ENCODE peak calls at places on chromosome 20, in four cellular contexts. G is IMR-90, X is neuronal stem cell, N is H9. R is an unnamed sample.

GRCh38 chr20:63125581-63125892 is 90.4 kb downstream of the YTHDF1 start:
- DNase-seq in G (no peak), N (no peak), X (no peak), R (no peak)

GRCh38 chr20:39176457-39176856 is 214.3 kb downstream of the DHX35 start:
- DNase-seq in N (no peak), G (no peak), X (no peak), R (no peak)

GRCh38 chr20:18611492-18611891 is 23.6 kb downstream of the DTD1 start:
- DNase-seq in G (no peak), X (no peak), N (no peak), R (no peak)

GRCh38 chr20:63210011-63210605 is 5.8 kb downstream of the YTHDF1 start:
- DNase-seq in G (no peak), X (no peak), N (no peak), R (no peak)

GRCh38 chr20:40072907-40073306 is 616.1 kb downstream of the MAFB start:
- DNase-seq in G (no peak), N (no peak), X (no peak), R (no peak)

GRCh38 chr20:44384423-44385027 is 29.0 kb downstream of the HNF4A start:
- DNase-seq in G (peak; percentile 38), N (peak; percentile 77), X (peak; percentile 56), R (peak; percentile 94)

GRCh38 chr20:50313223-50313820 is 122.7 kb downstream of the CEBPB start:
- DNase-seq in G (peak; percentile 61), N (no peak), X (no peak), R (no peak)

GRCh38 chr20:63553251-63553932 is 567 bp upstream of the FNDC11 start:
- DNase-seq in G (peak; percentile 83), X (peak; percentile 92), N (peak; percentile 95), R (peak; percentile 92)

GRCh38 chr20:50592282-50593004 is 82.3 kb downstream of the PTPN1 start:
- DNase-seq in N (no peak), X (no peak), G (no peak), R (no peak)

GRCh38 chr20:23358923-23359572 is 2.9 kb upstream of the GZF1 start:
- DNase-seq in N (no peak), X (no peak), G (no peak), R (no peak)

GRCh38 chr20:50283922-50284810 is 93.5 kb downstream of the CEBPB start:
- DNase-seq in X (no peak), G (peak; percentile 66), N (no peak), R (no peak)

GRCh38 chr20:13292486-13292885 is 71.4 kb downstream of the ISM1 start:
- DNase-seq in N (no peak), X (no peak), G (no peak), R (peak; percentile 39)

GRCh38 chr20:16761305-16761829 is 13.2 kb downstream of the OTOR start:
- DNase-seq in X (peak; percentile 59), N (peak; percentile 70), G (peak; percentile 75), R (peak; percentile 41)

GRCh38 chr20:59016795-59017492 is 2.3 kb upstream of the TUBB1 start:
- DNase-seq in G (no peak), N (no peak), X (no peak), R (no peak)

GRCh38 chr20:59017493-59018231 is 1.6 kb upstream of the TUBB1 start:
- DNase-seq in G (no peak), N (no peak), X (no peak), R (no peak)

GRCh38 chr20:59020938-59021551 is 1.8 kb downstream of the TUBB1 start:
- DNase-seq in N (no peak), X (no peak), G (peak; percentile 56), R (no peak)

GRCh38 chr20:59018817-59019216 is 412 bp upstream of the TUBB1 start:
- DNase-seq in N (no peak), G (no peak), X (no peak), R (peak; percentile 42)

DNA sequence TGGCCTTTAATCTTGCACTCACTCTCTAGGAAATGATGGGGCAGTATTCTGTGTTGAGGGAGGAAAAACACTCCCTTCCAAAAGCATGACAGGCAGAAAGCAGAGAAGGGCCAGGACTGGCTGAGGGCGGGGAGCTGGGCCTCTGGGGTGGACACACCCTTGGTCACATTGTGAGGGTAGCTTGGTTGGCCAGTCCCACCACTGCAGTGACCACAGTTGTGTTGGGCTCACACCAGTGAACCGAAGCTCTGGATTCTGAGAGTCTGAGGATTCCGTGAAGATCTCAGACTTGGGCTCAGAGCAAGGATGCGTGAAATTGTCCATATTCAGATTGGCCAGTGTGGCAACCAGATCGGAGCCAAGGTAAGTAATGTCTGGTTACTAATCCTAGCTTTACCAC is at the start of gene TUBB1:
- DNase-seq in G (no peak), N (no peak), X (no peak), R (no peak)
- H3K14ac ChIP-seq in G (no peak within 1 kb of the TSS), N (no peak within 1 kb of the TSS), X (no peak within 1 kb of the TSS), R (no peak within 1 kb of the TSS)

GRCh38 chr20:53925651-53926401 is 144.6 kb downstream of the BCAS1 start:
- DNase-seq in N (no peak), X (no peak), G (no peak), R (no peak)
- H3K14ac ChIP-seq in N (no peak overlapping the region), X (no peak overlapping the region), G (peak overlapping the region; percentile 71), R (no peak overlapping the region)

DNA sequence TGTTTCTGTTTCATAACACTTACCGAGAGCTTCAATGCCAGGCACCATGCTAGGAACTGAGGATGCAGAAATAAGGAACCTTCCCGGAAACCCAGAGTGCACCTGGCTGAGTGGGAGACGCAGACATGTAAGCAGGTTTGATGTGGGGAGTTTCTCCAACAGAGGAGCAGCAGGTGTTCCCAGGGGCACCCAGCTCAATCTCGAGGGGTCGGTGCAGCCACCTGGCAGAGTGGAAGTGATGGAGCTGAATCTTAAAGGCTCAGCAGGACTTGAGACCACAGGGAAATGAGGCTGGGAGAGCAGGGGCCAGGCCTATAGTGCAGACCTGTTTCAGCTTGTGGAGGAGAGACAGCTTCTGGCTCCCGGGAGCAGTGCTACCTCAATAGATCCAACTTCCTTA is 27.9 kb upstream of the SRC start:
- DNase-seq in G (no peak), X (no peak), N (no peak), R (no peak)
- H3K14ac ChIP-seq in G (no peak overlapping the region), X (no peak overlapping the region), N (no peak overlapping the region), R (no peak overlapping the region)

GRCh38 chr20:19771031-19771430 is 13.0 kb downstream of the RIN2 start:
- DNase-seq in G (no peak), X (no peak), N (no peak), R (no peak)
- H3K14ac ChIP-seq in G (no peak overlapping the region), X (no peak overlapping the region), N (no peak overlapping the region), R (no peak overlapping the region)

GRCh38 chr20:47031028-47031427 is 136.4 kb downstream of the EYA2 start:
- DNase-seq in N (no peak), X (no peak), G (no peak), R (no peak)
- H3K14ac ChIP-seq in N (no peak overlapping the region), X (no peak overlapping the region), G (no peak overlapping the region), R (no peak overlapping the region)

GRCh38 chr20:41137412-41138216 is at the start of gene PLCG1:
- DNase-seq in G (peak; percentile 63), X (peak; percentile 86), N (peak; percentile 87), R (peak; percentile 61)

GRCh38 chr20:41139227-41140093 is 2.1 kb downstream of the PLCG1 start:
- DNase-seq in N (no peak), X (no peak), G (no peak), R (no peak)

GRCh38 chr20:41136695-41137411 is 490 bp upstream of the PLCG1 start:
- DNase-seq in G (peak; percentile 67), N (peak; percentile 91), X (peak; percentile 85), R (peak; percentile 56)

GRCh38 chr20:41138527-41139226 is 1.3 kb downstream of the PLCG1 start:
- DNase-seq in G (peak; percentile 12), X (peak; percentile 18), N (no peak), R (no peak)

DNA sequence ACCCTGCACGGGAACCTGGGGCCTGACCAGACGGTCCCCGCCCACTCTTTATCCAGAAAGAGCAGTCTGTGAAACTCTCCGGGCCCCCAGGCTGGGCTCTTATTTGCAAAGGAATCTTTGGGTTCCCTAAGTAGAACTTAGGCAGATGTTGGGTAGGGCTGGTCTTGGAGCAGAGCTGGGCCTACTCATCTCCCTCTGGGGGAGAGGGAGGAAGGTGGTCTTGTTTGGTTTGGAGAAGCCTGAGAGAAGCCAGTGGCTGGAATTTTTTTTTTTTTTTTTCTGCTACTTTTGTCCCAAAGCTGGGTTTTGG is 829 bp downstream of the PLCG1 start:
- DNase-seq in N (no peak), X (no peak), G (peak; percentile 20), R (no peak)
- H3K14ac ChIP-seq in N (peak overlapping the region; percentile 79), X (no peak overlapping the region), G (peak overlapping the region; percentile 18), R (no peak overlapping the region)

GRCh38 chr20:31570735-31571617 is 34.1 kb upstream of the ID1 start:
- DNase-seq in G (no peak), X (no peak), N (no peak), R (no peak)
- H3K14ac ChIP-seq in G (peak overlapping the region; percentile 18), X (no peak overlapping the region), N (no peak overlapping the region), R (no peak overlapping the region)

DNA sequence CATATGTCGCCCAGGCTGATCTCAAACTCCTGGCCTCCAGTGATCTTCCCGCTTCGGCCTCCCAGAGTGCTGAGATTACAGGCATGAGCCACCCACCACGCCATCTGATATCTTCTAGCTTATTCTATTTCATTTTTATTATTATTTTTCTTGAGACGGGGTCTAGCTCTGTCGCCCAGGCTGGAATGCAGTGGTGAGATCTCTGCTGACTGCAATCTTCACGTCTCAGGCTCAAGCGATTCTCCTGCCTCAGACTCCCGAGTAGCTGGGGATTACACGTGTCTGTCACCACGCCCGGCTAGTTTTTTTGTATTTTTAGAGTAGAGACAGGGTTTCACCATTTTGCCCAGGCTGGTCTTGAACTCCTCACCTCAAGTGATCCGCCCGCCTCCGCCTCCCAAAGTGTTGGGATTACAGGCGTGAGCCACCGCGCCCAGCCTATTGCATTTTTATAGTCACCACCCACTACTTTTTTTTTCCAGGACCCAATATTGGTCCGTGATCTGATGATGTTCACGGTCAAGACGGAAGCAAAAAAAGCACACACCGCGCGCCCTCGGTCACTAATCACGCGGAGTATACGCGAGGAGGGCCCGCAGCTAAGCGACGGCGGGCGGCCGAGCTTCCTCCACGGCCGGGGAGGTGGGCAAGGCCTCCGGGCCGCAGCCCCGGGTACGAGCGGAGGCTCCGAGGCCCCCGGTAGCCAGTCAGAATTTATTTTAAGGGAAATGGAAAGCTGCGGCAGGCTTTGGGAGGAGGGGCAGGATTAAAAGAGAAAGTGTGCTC is 1.1 kb upstream of the LSM14B start:
- DNase-seq in N (no peak), G (peak; percentile 61), X (no peak), R (no peak)
- H3K14ac ChIP-seq in N (no peak overlapping the region), G (peak overlapping the region; percentile 64), X (no peak overlapping the region), R (no peak overlapping the region)